ENCODE peak calls at places on chromosomes 12 and 14, in seven cellular contexts. One of them, this sample, is unnamed.

GRCh38 chr12:78928200-78929074 is 63.9 kb downstream of the SYT1 start:
- DNase-seq in Calu3: peak
- DNase-seq in IMR-90: peak
- DNase-seq in HS-5: peak
- DNase-seq in activated naive CD4-positive, alpha-beta T cell: no peak
- DNase-seq in GM18507: no peak
- DNase-seq in SW480: peak
- DNase-seq in this sample: peak

GRCh38 chr14:67268456-67269115 is 27.4 kb downstream of the PALS1 start:
- DNase-seq in Calu3: no peak
- DNase-seq in activated naive CD4-positive, alpha-beta T cell: no peak
- DNase-seq in SW480: no peak
- DNase-seq in IMR-90: peak
- DNase-seq in HS-5: no peak
- DNase-seq in GM18507: no peak
- DNase-seq in this sample: peak

GRCh38 chr14:30002859-30003258 is 75.2 kb upstream of the PRKD1 start:
- DNase-seq in Calu3: no peak
- DNase-seq in activated naive CD4-positive, alpha-beta T cell: no peak
- DNase-seq in GM18507: no peak
- DNase-seq in IMR-90: no peak
- DNase-seq in HS-5: no peak
- DNase-seq in SW480: no peak
- DNase-seq in this sample: no peak

GRCh38 chr12:64006211-64006610 is 161.7 kb downstream of the SRGAP1 start:
- DNase-seq in GM18507: no peak
- DNase-seq in Calu3: no peak
- DNase-seq in activated naive CD4-positive, alpha-beta T cell: no peak
- DNase-seq in SW480: no peak
- DNase-seq in HS-5: no peak
- DNase-seq in IMR-90: peak
- DNase-seq in this sample: peak

GRCh38 chr14:90398315-90398811 is 1.5 kb downstream of the CALM1 start:
- DNase-seq in HS-5: no peak
- DNase-seq in Calu3: peak
- DNase-seq in IMR-90: no peak
- DNase-seq in activated naive CD4-positive, alpha-beta T cell: peak
- DNase-seq in GM18507: peak
- DNase-seq in SW480: peak
- DNase-seq in this sample: no peak

GRCh38 chr12:96434107-96434506 is 33.9 kb upstream of the CDK17 start:
- DNase-seq in activated naive CD4-positive, alpha-beta T cell: no peak
- DNase-seq in SW480: peak
- DNase-seq in HS-5: peak
- DNase-seq in Calu3: no peak
- DNase-seq in GM18507: no peak
- DNase-seq in IMR-90: peak
- DNase-seq in this sample: peak

GRCh38 chr14:75769047-75769685 is 108.1 kb downstream of the TTLL5 start:
- DNase-seq in HS-5: no peak
- DNase-seq in Calu3: no peak
- DNase-seq in GM18507: no peak
- DNase-seq in IMR-90: peak
- DNase-seq in activated naive CD4-positive, alpha-beta T cell: no peak
- DNase-seq in SW480: no peak
- DNase-seq in this sample: peak

GRCh38 chr14:46661728-46662127 is 10.1 kb upstream of the RPL10L start:
- DNase-seq in Calu3: no peak
- DNase-seq in SW480: no peak
- DNase-seq in HS-5: no peak
- DNase-seq in activated naive CD4-positive, alpha-beta T cell: no peak
- DNase-seq in GM18507: no peak
- DNase-seq in IMR-90: no peak
- DNase-seq in this sample: no peak

GRCh38 chr14:90256354-90257131 is at the start of gene PSMC1:
- DNase-seq in IMR-90: peak
- DNase-seq in HS-5: peak
- DNase-seq in Calu3: peak
- DNase-seq in activated naive CD4-positive, alpha-beta T cell: peak
- DNase-seq in SW480: peak
- DNase-seq in GM18507: peak
- DNase-seq in this sample: peak

GRCh38 chr12:44972746-44973421 is 78.0 kb downstream of the DBX2 start:
- DNase-seq in HS-5: peak
- DNase-seq in activated naive CD4-positive, alpha-beta T cell: no peak
- DNase-seq in IMR-90: no peak
- DNase-seq in GM18507: no peak
- DNase-seq in SW480: peak
- DNase-seq in Calu3: peak
- DNase-seq in this sample: peak

GRCh38 chr12:38915783-38916182 is 10.4 kb upstream of the CPNE8 start:
- DNase-seq in SW480: no peak
- DNase-seq in activated naive CD4-positive, alpha-beta T cell: no peak
- DNase-seq in IMR-90: no peak
- DNase-seq in GM18507: no peak
- DNase-seq in HS-5: no peak
- DNase-seq in Calu3: no peak
- DNase-seq in this sample: no peak

GRCh38 chr12:106645465-106646330 is 62.9 kb downstream of the RFX4 start:
- DNase-seq in HS-5: no peak
- DNase-seq in Calu3: no peak
- DNase-seq in activated naive CD4-positive, alpha-beta T cell: no peak
- DNase-seq in SW480: no peak
- DNase-seq in IMR-90: no peak
- DNase-seq in GM18507: no peak
- DNase-seq in this sample: no peak

GRCh38 chr14:69355955-69356321 is 42.2 kb downstream of the ERH start:
- DNase-seq in SW480: no peak
- DNase-seq in activated naive CD4-positive, alpha-beta T cell: no peak
- DNase-seq in GM18507: no peak
- DNase-seq in HS-5: no peak
- DNase-seq in Calu3: no peak
- DNase-seq in IMR-90: peak
- DNase-seq in this sample: no peak

GRCh38 chr12:51345681-51346080 is 798 bp downstream of the CELA1 start:
- DNase-seq in IMR-90: peak
- DNase-seq in Calu3: peak
- DNase-seq in activated naive CD4-positive, alpha-beta T cell: no peak
- DNase-seq in HS-5: no peak
- DNase-seq in SW480: no peak
- DNase-seq in GM18507: no peak
- DNase-seq in this sample: no peak

GRCh38 chr14:97532052-97532451 is 734.9 kb downstream of the VRK1 start:
- DNase-seq in activated naive CD4-positive, alpha-beta T cell: no peak
- DNase-seq in Calu3: no peak
- DNase-seq in GM18507: no peak
- DNase-seq in IMR-90: no peak
- DNase-seq in SW480: no peak
- DNase-seq in HS-5: no peak
- DNase-seq in this sample: no peak

GRCh38 chr12:51590347-51591019 is 550 bp upstream of the SCN8A start:
- DNase-seq in HS-5: no peak
- DNase-seq in activated naive CD4-positive, alpha-beta T cell: peak
- DNase-seq in SW480: peak
- DNase-seq in Calu3: peak
- DNase-seq in IMR-90: peak
- DNase-seq in GM18507: peak
- DNase-seq in this sample: peak

GRCh38 chr12:111404362-111405148 is 1.2 kb upstream of the SH2B3 start:
- DNase-seq in GM18507: no peak
- DNase-seq in activated naive CD4-positive, alpha-beta T cell: no peak
- DNase-seq in HS-5: no peak
- DNase-seq in SW480: peak
- DNase-seq in IMR-90: no peak
- DNase-seq in Calu3: no peak
- DNase-seq in this sample: peak

GRCh38 chr14:62710811-62711210 is 334.4 kb downstream of the KCNH5 start:
- DNase-seq in GM18507: no peak
- DNase-seq in IMR-90: no peak
- DNase-seq in SW480: no peak
- DNase-seq in activated naive CD4-positive, alpha-beta T cell: no peak
- DNase-seq in HS-5: no peak
- DNase-seq in Calu3: no peak
- DNase-seq in this sample: no peak

GRCh38 chr14:43145361-43145760 is 1361.7 kb downstream of the FSCB start:
- DNase-seq in HS-5: peak
- DNase-seq in Calu3: no peak
- DNase-seq in GM18507: no peak
- DNase-seq in IMR-90: peak
- DNase-seq in SW480: no peak
- DNase-seq in activated naive CD4-positive, alpha-beta T cell: no peak
- DNase-seq in this sample: no peak

GRCh38 chr12:30974746-30975500 is 48.4 kb downstream of the TSPAN11 start:
- DNase-seq in activated naive CD4-positive, alpha-beta T cell: no peak
- DNase-seq in Calu3: no peak
- DNase-seq in IMR-90: no peak
- DNase-seq in GM18507: no peak
- DNase-seq in SW480: no peak
- DNase-seq in HS-5: no peak
- DNase-seq in this sample: no peak

GRCh38 chr12:105479710-105480109 is 149.2 kb downstream of the C12orf75 start:
- DNase-seq in SW480: no peak
- DNase-seq in activated naive CD4-positive, alpha-beta T cell: no peak
- DNase-seq in Calu3: no peak
- DNase-seq in GM18507: no peak
- DNase-seq in IMR-90: no peak
- DNase-seq in HS-5: no peak
- DNase-seq in this sample: no peak

GRCh38 chr12:402127-402456 is 648 bp downstream of the CCDC77 start:
- DNase-seq in GM18507: no peak
- DNase-seq in IMR-90: peak
- DNase-seq in activated naive CD4-positive, alpha-beta T cell: no peak
- DNase-seq in SW480: peak
- DNase-seq in HS-5: no peak
- DNase-seq in Calu3: peak
- DNase-seq in this sample: peak

GRCh38 chr14:69014829-69015259 is 35.7 kb upstream of the ACTN1 start:
- DNase-seq in activated naive CD4-positive, alpha-beta T cell: no peak
- DNase-seq in SW480: no peak
- DNase-seq in IMR-90: peak
- DNase-seq in HS-5: no peak
- DNase-seq in GM18507: no peak
- DNase-seq in Calu3: no peak
- DNase-seq in this sample: peak

GRCh38 chr12:98401427-98401826 is 114.0 kb upstream of the TMPO start:
- DNase-seq in IMR-90: no peak
- DNase-seq in GM18507: no peak
- DNase-seq in activated naive CD4-positive, alpha-beta T cell: no peak
- DNase-seq in HS-5: no peak
- DNase-seq in Calu3: peak
- DNase-seq in SW480: no peak
- DNase-seq in this sample: no peak

GRCh38 chr14:88866305-88866704 is 41.9 kb downstream of the TTC8 start:
- DNase-seq in HS-5: no peak
- DNase-seq in SW480: no peak
- DNase-seq in GM18507: no peak
- DNase-seq in IMR-90: peak
- DNase-seq in activated naive CD4-positive, alpha-beta T cell: no peak
- DNase-seq in Calu3: no peak
- DNase-seq in this sample: peak

GRCh38 chr14:38098074-38098846 is 109.4 kb upstream of the SSTR1 start:
- DNase-seq in GM18507: no peak
- DNase-seq in activated naive CD4-positive, alpha-beta T cell: no peak
- DNase-seq in Calu3: no peak
- DNase-seq in HS-5: peak
- DNase-seq in SW480: no peak
- DNase-seq in IMR-90: peak
- DNase-seq in this sample: peak

GRCh38 chr14:75049731-75050201 is 1.5 kb downstream of the MLH3 start:
- DNase-seq in HS-5: peak
- DNase-seq in activated naive CD4-positive, alpha-beta T cell: no peak
- DNase-seq in SW480: no peak
- DNase-seq in IMR-90: no peak
- DNase-seq in Calu3: no peak
- DNase-seq in GM18507: no peak
- DNase-seq in this sample: peak

GRCh38 chr12:70069221-70069811 is 173.9 kb upstream of the CNOT2 start:
- DNase-seq in SW480: no peak
- DNase-seq in IMR-90: no peak
- DNase-seq in activated naive CD4-positive, alpha-beta T cell: no peak
- DNase-seq in HS-5: no peak
- DNase-seq in Calu3: no peak
- DNase-seq in GM18507: no peak
- DNase-seq in this sample: no peak

GRCh38 chr14:34539407-34540180 is at the start of gene EAPP:
- DNase-seq in Calu3: peak
- DNase-seq in IMR-90: peak
- DNase-seq in GM18507: peak
- DNase-seq in HS-5: peak
- DNase-seq in activated naive CD4-positive, alpha-beta T cell: no peak
- DNase-seq in SW480: peak
- DNase-seq in this sample: peak

GRCh38 chr14:20791199-20791996 is 10.3 kb downstream of the RNASE6 start:
- DNase-seq in IMR-90: no peak
- DNase-seq in Calu3: no peak
- DNase-seq in SW480: no peak
- DNase-seq in GM18507: no peak
- DNase-seq in activated naive CD4-positive, alpha-beta T cell: no peak
- DNase-seq in HS-5: no peak
- DNase-seq in this sample: no peak

GRCh38 chr14:74526854-74527585 is 33.5 kb downstream of the ISCA2 start:
- DNase-seq in IMR-90: no peak
- DNase-seq in HS-5: no peak
- DNase-seq in activated naive CD4-positive, alpha-beta T cell: no peak
- DNase-seq in GM18507: no peak
- DNase-seq in Calu3: peak
- DNase-seq in SW480: no peak
- DNase-seq in this sample: no peak

GRCh38 chr12:22792198-22792597 is 167.2 kb downstream of the ETNK1 start:
- DNase-seq in activated naive CD4-positive, alpha-beta T cell: no peak
- DNase-seq in GM18507: no peak
- DNase-seq in SW480: peak
- DNase-seq in IMR-90: no peak
- DNase-seq in Calu3: no peak
- DNase-seq in HS-5: no peak
- DNase-seq in this sample: peak

GRCh38 chr12:879641-880040 is 69.9 kb downstream of the RAD52 start:
- DNase-seq in Calu3: no peak
- DNase-seq in SW480: no peak
- DNase-seq in IMR-90: peak
- DNase-seq in activated naive CD4-positive, alpha-beta T cell: no peak
- DNase-seq in GM18507: no peak
- DNase-seq in HS-5: peak
- DNase-seq in this sample: peak

GRCh38 chr14:48731260-48731659 is 854.9 kb downstream of the RPS29 start:
- DNase-seq in Calu3: no peak
- DNase-seq in SW480: no peak
- DNase-seq in activated naive CD4-positive, alpha-beta T cell: no peak
- DNase-seq in HS-5: no peak
- DNase-seq in GM18507: no peak
- DNase-seq in IMR-90: peak
- DNase-seq in this sample: no peak

GRCh38 chr12:115341442-115341841 is 657.5 kb upstream of the TBX3 start:
- DNase-seq in SW480: peak
- DNase-seq in GM18507: no peak
- DNase-seq in IMR-90: peak
- DNase-seq in activated naive CD4-positive, alpha-beta T cell: no peak
- DNase-seq in HS-5: peak
- DNase-seq in Calu3: no peak
- DNase-seq in this sample: peak

GRCh38 chr12:124563401-124563800 is 4.0 kb downstream of the NCOR2 start:
- DNase-seq in GM18507: no peak
- DNase-seq in IMR-90: no peak
- DNase-seq in activated naive CD4-positive, alpha-beta T cell: no peak
- DNase-seq in Calu3: no peak
- DNase-seq in HS-5: no peak
- DNase-seq in SW480: no peak
- DNase-seq in this sample: no peak

GRCh38 chr12:75706786-75707605 is 195.6 kb upstream of the KRR1 start:
- DNase-seq in Calu3: no peak
- DNase-seq in HS-5: peak
- DNase-seq in GM18507: no peak
- DNase-seq in activated naive CD4-positive, alpha-beta T cell: no peak
- DNase-seq in SW480: no peak
- DNase-seq in IMR-90: peak
- DNase-seq in this sample: peak

GRCh38 chr12:5433840-5434646 is 2.1 kb downstream of the NTF3 start:
- DNase-seq in Calu3: no peak
- DNase-seq in SW480: no peak
- DNase-seq in IMR-90: no peak
- DNase-seq in HS-5: no peak
- DNase-seq in activated naive CD4-positive, alpha-beta T cell: no peak
- DNase-seq in GM18507: no peak
- DNase-seq in this sample: no peak